ENCODE peak calls at places on chromosomes 7 and 10, in six cellular contexts. B is EL, Z is AML-193, L is astrocyte of the spinal cord, F is kidney, J is NCI-H2227 treated with DMSO at 0.1 percent for 48 hours. A is an unnamed sample.
A peak's percentile ranks its signal among the peaks of the same experiment; 100 is the strongest.

GRCh38 chr7:70458195-70458695 is 673.7 kb upstream of the GALNT17 start:
- DNase-seq in Z (no peak), B (no peak), J (peak; percentile 90), F (no peak), L (peak; percentile 19), A (no peak)

GRCh38 chr7:149287622-149288021 is 25.6 kb downstream of the ZNF783 start:
- DNase-seq in J (no peak), Z (no peak), F (no peak), L (no peak), B (no peak), A (no peak)

GRCh38 chr10:129090618-129091366 is 376.2 kb upstream of the MGMT start:
- DNase-seq in Z (peak; percentile 44), F (no peak), B (no peak), J (no peak), L (no peak), A (no peak)

GRCh38 chr10:86678999-86679792 is 10.9 kb downstream of the LDB3 start:
- DNase-seq in Z (peak; percentile 13), J (no peak), F (no peak), L (no peak), B (no peak), A (no peak)

GRCh38 chr10:94902570-94902969 is 35.9 kb upstream of the CYP2C9 start:
- DNase-seq in B (no peak), L (no peak), Z (no peak), J (no peak), F (no peak), A (no peak)

GRCh38 chr10:97542169-97543024 is 30.2 kb upstream of the ANKRD2 start:
- DNase-seq in Z (no peak), F (peak; percentile 84), J (no peak), B (peak; percentile 92), L (peak; percentile 97), A (peak; percentile 84)

GRCh38 chr7:94280836-94281235 is 113.9 kb upstream of the COL1A2 start:
- DNase-seq in L (no peak), B (no peak), F (no peak), J (no peak), Z (no peak), A (no peak)

GRCh38 chr10:79223001-79223345 is 124.3 kb upstream of the PPIF start:
- DNase-seq in J (no peak), F (peak; percentile 78), Z (no peak), B (no peak), L (no peak), A (no peak)

GRCh38 chr7:75808106-75808505 is 5.5 kb downstream of the CCL24 start:
- DNase-seq in F (no peak), Z (no peak), L (no peak), B (no peak), J (no peak), A (no peak)